ENCODE peak calls at places on chromosomes 3 and 15, in ten cellular contexts. J is psoas muscle; Y is mucosa of descending colon; G is cardiac muscle cell; S is BJ; L is K562; Z is GM23338; Q is adrenal gland; C is lower lobe of right lung; T is naive thymus-derived CD4-positive, alpha-beta T cell. V is an unnamed sample. For H3K36me3, the result is how much of the 10 kb centered on the place peaks cover.

GRCh38 chr3:149390772-149391212 is 13.3 kb upstream of the TM4SF1 start:
- DNase-seq in G (no peak), Z (no peak), L (no peak), C (no peak), T (no peak), J (no peak), S (no peak), Y (no peak), Q (no peak), V (peak)

GRCh38 chr3:12553921-12554391 is 2.9 kb upstream of the MKRN2 start:
- DNase-seq in J (peak), G (no peak), T (no peak), S (no peak), C (peak), Z (peak), Q (no peak), L (peak), Y (no peak), V (no peak)

GRCh38 chr15:38684461-38685000 is 119.9 kb upstream of the RASGRP1 start:
- DNase-seq in Q (no peak), T (no peak), Z (no peak), J (no peak), L (no peak), Y (no peak), C (no peak), G (no peak), S (no peak), V (no peak)

GRCh38 chr15:44727462-44728231 is 8.7 kb upstream of the TRIM69 start:
- DNase-seq in Q (no peak), J (no peak), S (no peak), G (no peak), T (no peak), C (no peak), Y (no peak), Z (no peak), L (no peak), V (no peak)

GRCh38 chr3:55282994-55283393 is 204.1 kb downstream of the WNT5A start:
- DNase-seq in Z (peak), T (no peak), Q (no peak), Y (no peak), C (no peak), J (no peak), G (no peak), S (no peak), L (no peak), V (no peak)

GRCh38 chr3:15246186-15246585 is 40.1 kb downstream of the CAPN7 start:
- DNase-seq in L (no peak), J (no peak), Q (no peak), Z (no peak), C (no peak), S (no peak), T (no peak), G (no peak), Y (no peak), V (no peak)

GRCh38 chr3:107523361-107524213 is 825 bp downstream of the BBX start:
- DNase-seq in Q (peak), T (peak), Y (no peak), S (no peak), G (peak), J (peak), C (peak), Z (peak), L (peak), V (peak)

GRCh38 chr3:143135150-143135549 is 15.6 kb downstream of the CHST2 start:
- DNase-seq in T (no peak), L (peak), Z (no peak), J (no peak), G (no peak), Y (no peak), S (peak), Q (no peak), C (no peak), V (peak)

GRCh38 chr15:20386198-20386597 is 155.4 kb downstream of the GOLGA6L6 start:
- DNase-seq in J (no peak), T (no peak), G (no peak), L (no peak), Y (no peak), Q (no peak), S (no peak), C (no peak), Z (no peak), V (no peak)

GRCh38 chr15:40340038-40340739 is 550 bp downstream of the CCDC9B start:
- DNase-seq in Q (peak), T (no peak), Y (peak), S (no peak), J (peak), Z (no peak), G (peak), L (no peak), C (peak), V (no peak)

GRCh38 chr3:187726564-187726963 is 18.7 kb downstream of the BCL6 start:
- DNase-seq in Y (no peak), J (no peak), L (no peak), C (peak), S (no peak), Q (no peak), G (no peak), Z (no peak), T (no peak), V (no peak)

GRCh38 chr3:195441051-195441450 is 1.8 kb downstream of the ACAP2 start:
- DNase-seq in J (no peak), Y (no peak), Q (no peak), Z (no peak), G (no peak), S (no peak), L (no peak), T (no peak), C (no peak), V (no peak)

GRCh38 chr3:149339931-149340309 is 6.5 kb upstream of the TM4SF18 start:
- DNase-seq in L (no peak), T (no peak), Z (peak), Y (peak), G (no peak), J (peak), Q (peak), S (peak), C (peak), V (peak)

GRCh38 chr15:64566629-64567427 is 106.5 kb downstream of the ZNF609 start:
- DNase-seq in S (no peak), C (no peak), Q (no peak), L (peak), J (no peak), Z (peak), Y (no peak), G (peak), T (no peak), V (no peak)

GRCh38 chr15:59191855-59192237 is 14.8 kb upstream of the LDHAL6B start:
- DNase-seq in L (no peak), S (peak), C (no peak), J (no peak), Q (no peak), T (no peak), G (no peak), Y (no peak), Z (no peak), V (peak)

GRCh38 chr15:76312540-76313174 is 1.4 kb upstream of the ETFA start:
- DNase-seq in G (no peak), C (no peak), Y (no peak), Z (no peak), J (no peak), T (no peak), Q (no peak), L (peak), S (no peak), V (no peak)

GRCh38 chr3:71493372-71493771 is 90.2 kb downstream of the FOXP1 start:
- DNase-seq in G (no peak), S (no peak), Q (no peak), Y (no peak), L (no peak), J (no peak), Z (no peak), C (no peak), T (peak), V (no peak)

GRCh38 chr15:44676676-44677075 is 13.2 kb upstream of the SPG11 start:
- DNase-seq in G (no peak), Q (no peak), S (no peak), L (no peak), Y (peak), Z (no peak), J (no peak), C (no peak), T (no peak), V (no peak)

GRCh38 chr15:47184003-47184404 is 533.3 kb upstream of the SEMA6D start:
- DNase-seq in T (no peak), S (no peak), Q (no peak), G (peak), C (no peak), J (peak), Z (peak), L (no peak), Y (peak), V (peak)

GRCh38 chr3:129060276-129061076 is at the start of gene GP9:
- DNase-seq in C (peak), T (no peak), G (no peak), L (no peak), Y (peak), Q (no peak), J (no peak), S (no peak), Z (no peak), V (no peak)

GRCh38 chr3:66336358-66336766 is 115.6 kb downstream of the SLC25A26 start:
- DNase-seq in Y (no peak), L (no peak), Z (no peak), G (no peak), C (no peak), S (peak), J (no peak), T (no peak), Q (no peak), V (peak)

GRCh38 chr3:49619649-49620048 is 54.5 kb upstream of the APEH start:
- DNase-seq in L (no peak), Y (no peak), Q (no peak), Z (no peak), T (no peak), C (no peak), J (no peak), G (no peak), S (no peak), V (no peak)

GRCh38 chr3:106092792-106093191 is 224.0 kb upstream of the CBLB start:
- DNase-seq in T (no peak), G (no peak), Y (no peak), S (no peak), J (no peak), Z (no peak), Q (no peak), L (no peak), C (no peak), V (no peak)

GRCh38 chr3:55488398-55489055 is 1.4 kb upstream of the WNT5A start:
- DNase-seq in J (peak), G (peak), Q (peak), Z (peak), S (no peak), Y (peak), C (peak), L (no peak), T (no peak), V (peak)

GRCh38 chr3:49563040-49563578 is 8.8 kb downstream of the BSN start:
- DNase-seq in T (no peak), S (no peak), G (no peak), Z (peak), C (no peak), Y (no peak), L (no peak), Q (no peak), J (no peak), V (no peak)

GRCh38 chr3:22922317-22922716 is 280.8 kb upstream of the UBE2E2 start:
- DNase-seq in T (no peak), J (no peak), C (no peak), Q (no peak), Z (peak), L (no peak), G (no peak), S (no peak), Y (no peak), V (no peak)

GRCh38 chr15:47376190-47376589 is 341.1 kb upstream of the SEMA6D start:
- DNase-seq in G (no peak), Q (no peak), J (no peak), S (no peak), Z (no peak), Y (no peak), L (no peak), C (no peak), T (no peak), V (no peak)

GRCh38 chr3:127183931-127184869 is 8.7 kb upstream of the PRR23E start:
- DNase-seq in Q (no peak), L (no peak), T (no peak), Z (no peak), C (no peak), G (no peak), J (no peak), Y (no peak), S (no peak), V (no peak)

DNA sequence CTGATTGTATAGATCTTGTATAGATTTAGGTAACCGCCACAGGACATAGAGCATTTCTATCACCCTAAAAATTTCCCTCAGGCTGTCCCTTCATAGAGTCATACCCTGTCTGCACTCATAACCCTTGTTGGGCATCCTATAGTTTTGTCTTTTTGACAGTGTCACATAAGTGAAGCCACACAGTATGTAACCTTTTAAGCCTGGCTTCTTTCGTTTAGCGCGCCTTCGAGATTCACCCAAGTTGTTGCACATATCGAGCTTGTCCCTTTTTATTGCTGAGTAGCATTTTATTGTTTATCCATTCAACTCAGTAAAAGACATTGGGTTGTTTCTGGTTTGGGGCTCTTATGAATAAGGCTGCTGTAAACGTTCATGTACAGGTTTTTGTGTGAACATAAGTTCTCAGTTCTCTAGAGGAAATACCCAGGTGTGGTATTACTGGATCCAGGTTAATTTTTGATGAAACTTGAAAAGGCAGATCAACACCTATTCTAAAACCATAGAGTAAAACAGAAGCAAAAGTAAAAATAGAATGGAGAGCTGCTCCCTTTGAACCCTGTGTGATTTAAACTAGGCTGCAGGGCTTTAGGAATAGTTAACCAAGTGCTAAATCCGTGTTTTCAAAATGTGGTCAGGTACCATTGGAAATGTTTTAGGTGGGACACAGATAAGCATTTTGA is 49.5 kb downstream of the CD86 start:
- DNase-seq in J (no peak), Q (no peak), S (no peak), Y (no peak), C (no peak), T (no peak), G (no peak), L (no peak), Z (no peak), V (no peak)
- H3K36me3 ChIP-seq in J (under half), Q (under half), S (under half), Y (under half), C (under half), T (under half), G (under half), L (under half), Z (under half), V (under half)

DNA sequence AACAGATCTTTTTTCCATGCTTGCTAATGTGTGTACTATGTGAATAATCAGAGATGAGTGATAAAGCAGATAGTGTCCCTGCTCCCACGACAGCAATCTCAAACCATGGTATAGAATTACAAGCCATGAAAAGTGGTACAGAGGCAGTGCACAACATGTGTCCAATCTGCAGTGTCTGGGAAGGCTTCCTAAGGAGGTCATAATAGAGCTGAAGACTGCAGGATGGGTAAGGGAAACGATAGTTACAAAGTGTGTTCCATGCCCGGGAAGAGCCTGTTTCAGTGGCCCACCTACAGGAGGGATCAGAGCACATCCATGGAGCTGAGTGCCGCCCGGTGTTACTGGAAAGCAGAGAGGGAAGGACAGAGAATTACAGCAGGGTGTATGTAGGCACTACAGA is 48.9 kb downstream of the PAK2 start:
- DNase-seq in Z (peak), Q (no peak), C (no peak), G (no peak), L (no peak), Y (no peak), S (no peak), J (no peak), T (no peak), V (peak)
- H3K36me3 ChIP-seq in Z (under half), Q (under half), C (under half), G (under half), L (half or more), Y (under half), S (under half), J (under half), T (under half), V (under half)

DNA sequence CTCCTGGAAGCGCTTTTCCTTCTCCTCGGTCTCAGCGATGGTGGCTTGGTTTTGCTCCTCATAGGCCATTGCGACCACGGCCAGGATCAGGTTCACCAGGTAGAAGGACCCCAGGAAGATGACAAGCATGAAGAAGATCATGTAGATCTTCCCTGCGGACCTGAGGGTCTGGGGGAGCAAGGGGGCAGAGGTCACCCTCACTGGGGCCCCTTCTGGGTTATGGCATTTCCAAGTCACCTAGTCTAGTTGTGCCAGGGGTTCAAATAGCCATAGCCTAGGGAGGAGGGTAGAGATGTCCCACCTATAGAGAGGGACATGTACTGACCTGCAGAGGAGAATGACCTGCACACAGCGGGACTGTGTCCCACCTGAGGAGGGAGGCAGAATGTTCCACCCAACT is 43.5 kb downstream of the SCN5A start:
- DNase-seq in G (no peak), C (no peak), L (no peak), Y (no peak), T (no peak), Z (no peak), S (no peak), Q (no peak), J (no peak), V (no peak)
- H3K36me3 ChIP-seq in G (under half), C (under half), L (under half), Y (under half), T (under half), Z (under half), S (under half), Q (under half), J (under half), V (under half)

DNA sequence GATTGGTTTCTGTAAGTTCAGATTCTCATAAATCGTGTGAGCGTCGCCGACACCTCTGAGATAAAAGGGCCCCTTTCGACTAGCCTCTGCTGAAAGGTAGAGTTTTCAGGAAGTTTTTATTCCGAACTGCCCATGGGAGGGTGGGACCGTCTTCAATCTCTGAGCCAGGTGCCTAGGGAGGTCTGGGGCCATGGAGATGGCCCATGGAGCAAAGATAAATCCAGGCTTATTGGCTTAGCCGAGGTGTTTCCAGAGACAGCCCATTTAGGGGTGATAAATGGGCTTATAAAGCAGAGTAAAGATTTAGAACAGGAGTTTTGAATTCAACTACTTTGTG is 442 bp downstream of the QTRT2 start:
- DNase-seq in C (no peak), Q (no peak), Y (no peak), L (no peak), Z (no peak), G (no peak), J (no peak), T (no peak), S (no peak), V (no peak)
- H3K36me3 ChIP-seq in C (under half), Q (under half), Y (under half), L (under half), Z (under half), G (under half), J (under half), T (under half), S (under half), V (under half)

GRCh38 chr15:42447599-42447998 is 43.3 kb downstream of the ZNF106 start:
- DNase-seq in T (no peak), J (no peak), G (no peak), S (no peak), Y (no peak), C (no peak), L (no peak), Q (no peak), Z (no peak), V (no peak)

GRCh38 chr15:42448281-42448680 is 42.7 kb downstream of the ZNF106 start:
- DNase-seq in Q (no peak), T (no peak), J (no peak), Y (no peak), G (no peak), C (no peak), S (no peak), L (no peak), Z (no peak), V (no peak)

GRCh38 chr15:42449770-42450433 is 41.0 kb downstream of the ZNF106 start:
- DNase-seq in Z (no peak), C (peak), T (no peak), J (peak), G (no peak), L (no peak), Q (no peak), Y (no peak), S (no peak), V (no peak)

GRCh38 chr15:42453826-42454225 is 37.1 kb downstream of the ZNF106 start:
- DNase-seq in Y (no peak), L (no peak), T (no peak), Z (no peak), C (no peak), Q (no peak), J (no peak), S (no peak), G (no peak), V (no peak)

GRCh38 chr15:42450434-42450790 is 40.5 kb downstream of the ZNF106 start:
- DNase-seq in J (no peak), Y (no peak), G (no peak), Q (no peak), L (no peak), S (no peak), C (no peak), Z (no peak), T (no peak), V (no peak)
- H3K36me3 ChIP-seq in J (under half), Y (under half), G (under half), Q (half or more), L (half or more), S (under half), C (half or more), Z (under half), T (under half), V (under half)

DNA sequence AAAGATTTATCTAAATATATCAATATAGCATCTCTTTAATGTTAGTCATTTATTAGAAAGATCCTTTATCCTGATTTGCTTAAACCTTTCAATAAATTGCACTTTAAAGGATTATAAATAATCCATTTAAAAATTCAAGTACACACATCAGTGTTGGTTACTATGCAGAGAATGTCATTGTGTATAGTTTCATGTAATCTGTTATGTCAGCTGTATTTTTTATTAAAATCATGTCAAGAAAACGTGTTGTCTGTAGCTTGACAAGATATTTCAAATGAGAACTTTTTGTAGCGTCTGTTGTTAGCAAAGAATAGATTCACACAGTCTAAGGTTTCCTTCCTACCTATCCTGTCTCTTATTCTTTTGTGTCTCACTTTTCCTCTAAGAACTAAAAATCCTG is 7.8 kb downstream of the PDHB start:
- DNase-seq in G (no peak), Y (no peak), Q (no peak), C (no peak), T (no peak), J (no peak), L (no peak), Z (no peak), S (no peak), V (no peak)
- H3K36me3 ChIP-seq in G (half or more), Y (under half), Q (half or more), C (half or more), T (under half), J (under half), L (half or more), Z (half or more), S (under half), V (under half)

GRCh38 chr3:124640907-124641306 is 89.3 kb upstream of the UMPS start:
- DNase-seq in Z (no peak), L (peak), T (no peak), Q (no peak), J (no peak), Y (no peak), S (no peak), C (no peak), G (no peak), V (no peak)
- H3K36me3 ChIP-seq in Z (under half), L (under half), T (under half), Q (under half), J (under half), Y (under half), S (under half), C (under half), G (under half), V (under half)

GRCh38 chr3:184316792-184317191 is 2.4 kb downstream of the EIF4G1 start:
- DNase-seq in J (no peak), Q (no peak), T (no peak), Z (no peak), Y (no peak), G (no peak), L (no peak), S (no peak), C (no peak), V (no peak)
- H3K36me3 ChIP-seq in J (under half), Q (under half), T (under half), Z (under half), Y (under half), G (under half), L (half or more), S (under half), C (under half), V (under half)